ENCODE peak calls at places on chromosomes 11 and 22, in four cellular contexts. T, O, L and K are unnamed samples. For H3K4me1, the result is how much of the 10 kb centered on the place peaks cover.

GRCh38 chr11:32183512-32183911 is 92.6 kb downstream of the RCN1 start:
- DNase-seq in O (no peak), T (no peak), L (no peak), K (no peak)

GRCh38 chr11:88538088-88538487 is 200.6 kb upstream of the CTSC start:
- DNase-seq in T (no peak), O (no peak), L (no peak), K (no peak)

GRCh38 chr22:24429411-24430365 is 2.3 kb downstream of the ADORA2A start:
- DNase-seq in T (no peak), L (no peak), O (peak), K (no peak)

GRCh38 chr11:93737904-93738612 is 3.2 kb downstream of the TAF1D start:
- DNase-seq in L (no peak), O (no peak), T (no peak), K (no peak)

GRCh38 chr11:60064115-60064514 is 7.7 kb downstream of the MS4A3 start:
- DNase-seq in O (no peak), L (no peak), T (no peak), K (no peak)

GRCh38 chr11:114564836-114565235 is 5.2 kb upstream of the NXPE1 start:
- DNase-seq in O (no peak), T (no peak), L (no peak), K (no peak)

GRCh38 chr11:76666408-76666807 is 4.1 kb downstream of the LRRC32 start:
- DNase-seq in T (no peak), L (no peak), O (no peak), K (no peak)

GRCh38 chr11:34495724-34496377 is 17.7 kb downstream of the ELF5 start:
- DNase-seq in O (no peak), L (no peak), T (peak), K (peak)

GRCh38 chr11:69718147-69718546 is 14.3 kb upstream of the FGF19 start:
- DNase-seq in T (peak), O (peak), L (no peak), K (no peak)

GRCh38 chr11:89381094-89381493 is 110.1 kb downstream of the NOX4 start:
- DNase-seq in T (no peak), L (no peak), O (no peak), K (no peak)

GRCh38 chr11:32891657-32892354 is 805 bp upstream of the QSER1 start:
- DNase-seq in L (no peak), O (no peak), T (no peak), K (no peak)

GRCh38 chr11:931385-931784 is 5.7 kb downstream of the AP2A2 start:
- DNase-seq in T (no peak), L (no peak), O (no peak), K (no peak)

GRCh38 chr11:34899633-34900016 is 16.6 kb downstream of the APIP start:
- DNase-seq in L (no peak), O (no peak), T (no peak), K (no peak)

GRCh38 chr11:1758611-1759150 is 5.0 kb downstream of the CTSD start:
- DNase-seq in T (no peak), L (no peak), O (no peak), K (no peak)

GRCh38 chr11:1407668-1408067 is 17.9 kb downstream of the BRSK2 start:
- DNase-seq in L (no peak), O (no peak), T (no peak), K (no peak)

GRCh38 chr22:26535499-26535898 is 23.2 kb upstream of the TFIP11 start:
- DNase-seq in O (no peak), T (no peak), L (no peak), K (no peak)

GRCh38 chr11:37952035-37952434 is 1354.0 kb upstream of the RAG2 start:
- DNase-seq in L (no peak), T (no peak), O (no peak), K (no peak)

GRCh38 chr22:35400335-35400680 is 368 bp downstream of the MCM5 start:
- DNase-seq in T (no peak), L (no peak), O (peak), K (no peak)

GRCh38 chr11:36091256-36091811 is 147.5 kb downstream of the LDLRAD3 start:
- DNase-seq in T (no peak), L (no peak), O (peak), K (no peak)

GRCh38 chr11:122509091-122509490 is 146.4 kb upstream of the UBASH3B start:
- DNase-seq in L (no peak), O (no peak), T (peak), K (no peak)
- TF ChIP-seq ZBTB33 in L (no peak), O (no peak), T (no peak), K (no peak)

DNA sequence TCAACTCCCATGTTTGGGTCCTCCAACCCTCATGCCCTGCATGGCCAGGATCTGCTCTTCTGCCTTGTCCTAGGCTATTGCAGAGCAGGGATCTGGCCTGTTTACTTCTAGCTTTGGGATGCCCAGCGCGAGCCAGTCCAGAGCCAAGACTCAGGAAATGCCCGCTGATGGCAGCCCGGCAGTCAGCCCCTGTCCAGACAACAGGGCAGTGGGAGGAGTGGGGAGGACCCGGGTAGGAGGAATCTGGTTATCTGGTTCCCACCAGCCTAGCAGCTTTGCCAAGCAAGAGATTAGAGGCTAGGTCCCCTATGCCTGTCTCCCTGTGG is 5.3 kb downstream of the AIP start:
- DNase-seq in O (no peak), L (no peak), T (no peak), K (no peak)
- H3K4me1 ChIP-seq in O (under half), L (under half), T (under half), K (under half)

GRCh38 chr11:72224587-72225410 is at the start of gene INPPL1:
- DNase-seq in O (peak), T (no peak), L (no peak), K (no peak)
- TF ChIP-seq ATF3 in O (no peak), T (no peak), L (no peak), K (no peak)

DNA sequence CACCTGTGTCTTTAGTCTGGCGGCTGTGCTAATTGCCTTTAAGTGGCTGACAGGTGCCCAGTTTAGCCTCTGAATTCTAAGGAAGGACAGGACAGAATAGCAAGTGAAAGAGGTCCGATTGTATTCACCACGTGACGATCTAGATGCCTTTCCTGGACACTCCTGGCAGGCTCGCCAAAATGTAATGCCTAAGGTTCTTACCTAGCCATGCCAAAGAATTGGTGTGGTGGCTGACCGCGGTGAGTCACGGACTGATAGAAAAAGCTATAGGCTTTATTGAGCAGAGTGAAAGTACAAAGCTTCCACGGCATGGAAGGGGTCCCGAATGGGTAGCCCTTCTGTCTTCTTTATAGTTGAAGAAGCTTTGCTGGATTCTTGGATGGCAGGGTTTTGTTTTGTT is 26.8 kb downstream of the ANKRD42 start:
- DNase-seq in L (no peak), T (no peak), O (no peak), K (no peak)
- TF ChIP-seq ZBTB33 in L (no peak), T (no peak), O (no peak), K (no peak)

DNA sequence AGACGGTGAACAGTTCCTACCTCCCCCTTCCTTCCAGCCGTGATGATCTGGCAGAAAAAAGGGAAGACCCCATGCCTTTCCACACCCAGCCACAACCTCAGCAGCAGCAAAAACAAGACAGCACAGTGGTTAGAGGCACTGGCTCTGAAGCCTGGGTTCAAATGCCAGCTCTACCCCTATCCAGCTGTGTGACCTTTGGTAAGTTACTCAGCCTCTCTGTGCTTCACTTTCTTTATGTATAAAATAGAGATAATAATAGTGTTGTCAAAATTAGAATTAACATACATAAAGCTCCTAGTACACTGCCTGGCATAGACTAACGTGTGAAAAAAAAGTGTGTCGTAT is 4.2 kb downstream of the NRXN2 start:
- DNase-seq in L (no peak), O (no peak), T (no peak), K (no peak)
- H3K4me1 ChIP-seq in L (under half), O (under half), T (under half), K (under half)

GRCh38 chr11:57324154-57324885 is 432 bp downstream of the TNKS1BP1 start:
- DNase-seq in T (no peak), O (peak), L (no peak), K (no peak)
- TF ChIP-seq ATF3 in T (no peak), O (no peak), L (no peak), K (no peak)